ENCODE peak calls at places on chromosomes 4 and X, in five cellular contexts. C is lower leg skin, M is mesenchymal stem cell, G is ELR, A is EH. L is an unnamed sample.

GRCh38 chr4:1567808-1568581 is 116.1 kb downstream of the FAM53A start:
- DNase-seq in M (no peak), G (no peak), A (no peak), C (no peak), L (no peak)

GRCh38 chr4:45550766-45551366 is 573.0 kb downstream of the GABRG1 start:
- DNase-seq in M (no peak), A (no peak), C (no peak), G (no peak), L (no peak)

GRCh38 chr4:147526272-147526654 is 45.4 kb downstream of the EDNRA start:
- DNase-seq in M (no peak), A (no peak), C (no peak), G (no peak), L (peak)

GRCh38 chr4:44493924-44494323 is 45.3 kb upstream of the KCTD8 start:
- DNase-seq in C (no peak), A (no peak), M (peak), G (peak), L (peak)

GRCh38 chrX:107730991-107731766 is 44.4 kb downstream of the TSC22D3 start:
- DNase-seq in A (no peak), M (peak), C (no peak), G (no peak), L (no peak)

GRCh38 chr4:13492752-13493151 is 8.6 kb upstream of the RAB28 start:
- DNase-seq in C (no peak), G (no peak), A (no peak), M (no peak), L (no peak)

GRCh38 chrX:110159235-110159634 is 156.3 kb downstream of the TMEM164 start:
- DNase-seq in G (no peak), M (no peak), A (no peak), C (no peak), L (no peak)

GRCh38 chr4:48756689-48757220 is 23.3 kb downstream of the FRYL start:
- DNase-seq in G (peak), M (no peak), C (no peak), A (peak), L (no peak)

GRCh38 chr4:70297581-70297980 is 37.2 kb upstream of the CABS1 start:
- DNase-seq in C (no peak), G (no peak), M (no peak), A (no peak), L (no peak)

GRCh38 chrX:131607796-131608369 is 64.0 kb downstream of the OR13H1 start:
- DNase-seq in M (peak), G (no peak), C (no peak), A (no peak), L (no peak)

GRCh38 chrX:39477438-39478120 is 620.2 kb downstream of the BCOR start:
- DNase-seq in A (no peak), M (peak), G (no peak), C (peak), L (peak)

GRCh38 chr4:152937535-152938236 is 1.6 kb downstream of the FHDC1 start:
- DNase-seq in G (peak), C (peak), A (peak), M (peak), L (no peak)

GRCh38 chrX:15204130-15204751 is 65.6 kb downstream of the ASB9 start:
- DNase-seq in A (no peak), M (no peak), G (no peak), C (no peak), L (no peak)

GRCh38 chr4:79050521-79050880 is 111.3 kb upstream of the PAQR3 start:
- DNase-seq in C (no peak), M (no peak), G (no peak), A (no peak), L (no peak)

GRCh38 chrX:38215141-38215540 is 5.5 kb downstream of the SRPX start:
- DNase-seq in C (no peak), M (peak), A (peak), G (peak), L (no peak)

GRCh38 chr4:7194251-7195137 is 2.2 kb downstream of the SORCS2 start:
- DNase-seq in M (peak), A (peak), C (peak), G (peak), L (peak)

GRCh38 chr4:147578057-147578476 is 39.1 kb upstream of the TMEM184C start:
- DNase-seq in C (no peak), M (peak), A (peak), G (peak), L (no peak)